ENCODE peak calls at places on chromosome 20, in seven cellular contexts. Q, H, T, O, F, R and E are unnamed samples.

GRCh38 chr20:1327827-1328679 is 886 bp downstream of the SDCBP2 start:
- DNase-seq in F (no peak), Q (no peak), T (no peak), O (no peak), R (no peak), H (no peak), E (no peak)

GRCh38 chr20:46350201-46350985 is 42.1 kb upstream of the CDH22 start:
- DNase-seq in Q (peak), R (no peak), H (peak), O (peak), T (peak), F (peak), E (peak)

GRCh38 chr20:17749979-17750721 is 50.4 kb downstream of the BANF2 start:
- DNase-seq in T (no peak), Q (no peak), O (peak), R (no peak), H (no peak), F (peak), E (peak)

GRCh38 chr20:56940466-56940865 is 311.4 kb downstream of the TFAP2C start:
- DNase-seq in O (no peak), R (no peak), T (no peak), H (no peak), Q (no peak), F (no peak), E (no peak)

GRCh38 chr20:34475979-34476736 is 40.1 kb upstream of the DYNLRB1 start:
- DNase-seq in O (peak), F (peak), H (no peak), T (no peak), Q (peak), R (peak), E (no peak)

GRCh38 chr20:52565614-52566013 is 374.0 kb upstream of the ZFP64 start:
- DNase-seq in R (no peak), H (no peak), Q (no peak), O (no peak), T (no peak), F (no peak), E (no peak)

GRCh38 chr20:43959079-43959919 is 44.6 kb downstream of the TOX2 start:
- DNase-seq in Q (no peak), R (no peak), H (no peak), F (peak), T (no peak), O (no peak), E (no peak)

GRCh38 chr20:3727333-3728035 is 5.0 kb upstream of the HSPA12B start:
- DNase-seq in F (peak), T (peak), O (no peak), H (peak), Q (no peak), R (no peak), E (peak)

GRCh38 chr20:9884061-9884460 is 45.2 kb upstream of the PAK5 start:
- DNase-seq in H (no peak), Q (no peak), R (no peak), O (no peak), T (no peak), F (no peak), E (no peak)

GRCh38 chr20:14637441-14637840 is 300.0 kb upstream of the FLRT3 start:
- DNase-seq in O (no peak), H (no peak), F (no peak), T (no peak), Q (no peak), R (no peak), E (no peak)

GRCh38 chr20:35617397-35618031 is 1.9 kb downstream of the SPAG4 start:
- DNase-seq in F (peak), H (peak), Q (peak), O (peak), T (peak), R (no peak), E (peak)

GRCh38 chr20:55977723-55978481 is 27.4 kb downstream of the CBLN4 start:
- DNase-seq in T (no peak), R (no peak), Q (no peak), O (no peak), H (no peak), F (no peak), E (no peak)

GRCh38 chr20:50670126-50670862 is 21.0 kb downstream of the RIPOR3 start:
- DNase-seq in H (peak), R (no peak), Q (no peak), T (no peak), F (no peak), O (no peak), E (no peak)

GRCh38 chr20:63086421-63087235 is 79.9 kb upstream of the BHLHE23 start:
- DNase-seq in F (no peak), R (no peak), Q (no peak), O (peak), H (no peak), T (no peak), E (no peak)

GRCh38 chr20:11459090-11459877 is 458.4 kb upstream of the BTBD3 start:
- DNase-seq in Q (peak), T (peak), R (no peak), O (no peak), F (peak), H (no peak), E (no peak)

GRCh38 chr20:8616792-8617191 is 452.1 kb upstream of the PLCB4 start:
- DNase-seq in T (no peak), O (no peak), H (no peak), F (peak), R (no peak), Q (no peak), E (no peak)

GRCh38 chr20:23507346-23507745 is 16.4 kb downstream of the CST8 start:
- DNase-seq in Q (no peak), R (no peak), T (no peak), H (no peak), F (no peak), O (no peak), E (no peak)

GRCh38 chr20:6140947-6141346 is 18.1 kb upstream of the FERMT1 start:
- DNase-seq in F (no peak), Q (peak), R (no peak), O (no peak), H (no peak), T (peak), E (no peak)

GRCh38 chr20:51966296-51966971 is 164.1 kb upstream of the SALL4 start:
- DNase-seq in F (peak), R (no peak), O (no peak), Q (peak), T (peak), H (peak), E (peak)

GRCh38 chr20:35004051-35004725 is 48.5 kb downstream of the MYH7B start:
- DNase-seq in T (no peak), F (no peak), Q (no peak), H (no peak), R (no peak), O (peak), E (no peak)

GRCh38 chr20:44683263-44684046 is 31.7 kb upstream of the CCN5 start:
- DNase-seq in F (no peak), T (no peak), O (no peak), Q (peak), R (peak), H (peak), E (no peak)

GRCh38 chr20:17928211-17928611 is 40.4 kb downstream of the SNX5 start:
- DNase-seq in O (no peak), H (peak), R (no peak), F (no peak), Q (no peak), T (no peak), E (no peak)

GRCh38 chr20:20611165-20611564 is 101.3 kb downstream of the RALGAPA2 start:
- DNase-seq in F (peak), Q (no peak), O (no peak), T (no peak), H (no peak), R (no peak), E (no peak)

GRCh38 chr20:50510706-50511401 is 671 bp downstream of the PTPN1 start:
- DNase-seq in Q (peak), O (peak), F (no peak), T (no peak), H (no peak), R (peak), E (no peak)

GRCh38 chr20:1879934-1880333 is 15.3 kb upstream of the SIRPA start:
- DNase-seq in T (no peak), H (no peak), R (no peak), Q (no peak), O (no peak), F (no peak), E (no peak)

GRCh38 chr20:3995067-3995748 is 20.1 kb downstream of the RNF24 start:
- DNase-seq in T (peak), F (no peak), R (no peak), Q (peak), H (no peak), O (no peak), E (peak)

GRCh38 chr20:12358006-12358654 is 440.4 kb downstream of the BTBD3 start:
- DNase-seq in Q (no peak), T (no peak), F (no peak), R (no peak), H (no peak), O (no peak), E (no peak)

GRCh38 chr20:2899243-2899642 is 26.0 kb downstream of the PTPRA start:
- DNase-seq in Q (no peak), F (no peak), O (no peak), T (no peak), H (no peak), R (no peak), E (no peak)

GRCh38 chr20:21191839-21192238 is 66.0 kb downstream of the KIZ start:
- DNase-seq in R (no peak), Q (no peak), O (no peak), T (no peak), F (no peak), H (no peak), E (no peak)

GRCh38 chr20:24102290-24102689 is 113.7 kb upstream of the GGTLC1 start:
- DNase-seq in Q (peak), T (no peak), R (no peak), O (no peak), F (no peak), H (peak), E (no peak)

GRCh38 chr20:18527339-18527738 is 19.6 kb downstream of the SEC23B start:
- DNase-seq in F (no peak), T (no peak), H (no peak), Q (no peak), O (no peak), R (no peak), E (no peak)

GRCh38 chr20:64048402-64049044 is 916 bp downstream of the SOX18 start:
- DNase-seq in F (no peak), H (no peak), O (no peak), R (no peak), Q (no peak), T (no peak), E (no peak)

GRCh38 chr20:61896058-61896961 is 169.4 kb downstream of the TAF4 start:
- DNase-seq in R (no peak), T (peak), H (peak), Q (peak), O (peak), F (peak), E (no peak)

GRCh38 chr20:8578191-8578690 is 446.2 kb downstream of the PLCB1 start:
- DNase-seq in T (no peak), Q (no peak), O (no peak), R (no peak), H (no peak), F (no peak), E (no peak)

GRCh38 chr20:13238001-13238653 is 17.1 kb downstream of the ISM1 start:
- DNase-seq in T (no peak), H (no peak), F (no peak), R (no peak), Q (no peak), O (no peak), E (no peak)

GRCh38 chr20:14597206-14597715 is 259.8 kb upstream of the FLRT3 start:
- DNase-seq in H (no peak), T (no peak), O (no peak), Q (no peak), R (no peak), F (peak), E (no peak)

GRCh38 chr20:23227976-23228375 is 122.6 kb upstream of the NXT1 start:
- DNase-seq in Q (no peak), T (no peak), F (no peak), H (peak), O (no peak), R (no peak), E (no peak)

GRCh38 chr20:59403962-59404314 is 103.5 kb downstream of the EDN3 start:
- DNase-seq in H (no peak), O (no peak), F (no peak), T (no peak), R (no peak), Q (no peak), E (no peak)

GRCh38 chr20:25076731-25077609 is 5.0 kb downstream of the VSX1 start:
- DNase-seq in H (peak), T (no peak), F (no peak), O (no peak), R (no peak), Q (peak), E (no peak)

GRCh38 chr20:19975436-19975799 is 41.7 kb upstream of the NAA20 start:
- DNase-seq in F (peak), O (no peak), R (no peak), T (no peak), Q (no peak), H (no peak), E (peak)